ENCODE peak calls at places on chromosomes 12 and 14, in nine cellular contexts. Z is GM23248, U is DND-41, O is H1, X is trophoblast cell, D is mammary epithelial cell, H is neuronal stem cell, P is OCI-LY7, J is MM.1S. B is an unnamed sample.

GRCh38 chr14:34685819-34686428 is 28.5 kb downstream of the CFL2 start:
- DNase-seq in H (no peak), P (no peak), Z (no peak), D (no peak), J (no peak), X (no peak), O (no peak), U (no peak), B (no peak)

GRCh38 chr14:75198291-75198933 is 22.0 kb upstream of the TMED10 start:
- DNase-seq in U (no peak), J (no peak), P (no peak), H (no peak), Z (no peak), D (no peak), X (no peak), O (no peak), B (no peak)

GRCh38 chr14:76957224-76957881 is 71.2 kb downstream of the IRF2BPL start:
- DNase-seq in Z (peak; percentile 28), D (no peak), U (peak; percentile 53), O (no peak), X (no peak), J (no peak), P (no peak), H (no peak), B (no peak)

GRCh38 chr14:96904201-96904600 is 107.0 kb downstream of the VRK1 start:
- DNase-seq in O (no peak), X (no peak), J (no peak), P (no peak), U (no peak), Z (no peak), H (no peak), D (no peak), B (no peak)

GRCh38 chr12:20063116-20063515 is 305.2 kb upstream of the PDE3A start:
- DNase-seq in X (no peak), P (no peak), D (no peak), O (no peak), Z (peak; percentile 50), J (no peak), H (no peak), U (no peak), B (no peak)

GRCh38 chr14:101222362-101223090 is 319.0 kb upstream of the RTL1 start:
- DNase-seq in Z (no peak), U (peak; percentile 4), J (no peak), D (no peak), H (peak; percentile 36), P (no peak), O (no peak), X (no peak), B (peak; percentile 36)

GRCh38 chr14:61296151-61296550 is 15.0 kb upstream of the TMEM30B start:
- DNase-seq in D (no peak), J (no peak), H (no peak), O (no peak), P (no peak), X (no peak), Z (no peak), U (peak; percentile 42), B (peak; percentile 27)

GRCh38 chr14:103656758-103657133 is 27.7 kb downstream of the KLC1 start:
- DNase-seq in X (no peak), U (no peak), D (no peak), O (no peak), Z (peak; percentile 38), H (no peak), P (no peak), J (no peak), B (no peak)

GRCh38 chr12:14257303-14257733 is 108.2 kb upstream of the ATF7IP start:
- DNase-seq in O (no peak), J (no peak), H (no peak), P (no peak), D (no peak), U (no peak), X (no peak), Z (no peak), B (no peak)

GRCh38 chr14:21215130-21215878 is 53.9 kb downstream of the HNRNPC start:
- DNase-seq in J (no peak), P (no peak), X (no peak), U (no peak), O (no peak), D (peak; percentile 57), H (no peak), Z (no peak), B (no peak)

GRCh38 chr12:72295744-72296143 is 23.6 kb downstream of the TRHDE start:
- DNase-seq in X (no peak), J (no peak), P (no peak), D (peak; percentile 58), O (no peak), U (no peak), Z (peak; percentile 36), H (no peak), B (no peak)

GRCh38 chr12:78406776-78407335 is 457.7 kb upstream of the SYT1 start:
- DNase-seq in P (peak; percentile 39), X (no peak), H (no peak), J (peak; percentile 26), D (no peak), O (no peak), U (no peak), Z (no peak), B (no peak)

GRCh38 chr12:124507188-124508109 is 60.0 kb downstream of the NCOR2 start:
- DNase-seq in U (no peak), Z (peak; percentile 42), O (no peak), P (no peak), D (no peak), H (no peak), J (no peak), X (no peak), B (peak; percentile 33)

GRCh38 chr12:53065470-53065869 is 13.7 kb downstream of the SPRYD3 start:
- DNase-seq in U (no peak), D (no peak), P (no peak), Z (no peak), H (no peak), J (no peak), X (no peak), O (no peak), B (no peak)

GRCh38 chr12:54363047-54363446 is 1.2 kb downstream of the GPR84 start:
- DNase-seq in H (no peak), X (no peak), Z (no peak), U (no peak), O (no peak), P (no peak), D (no peak), J (no peak), B (no peak)

GRCh38 chr14:68819260-68819691 is 26.4 kb upstream of the ZFP36L1 start:
- DNase-seq in O (no peak), U (no peak), P (no peak), X (peak; percentile 86), D (peak; percentile 82), J (no peak), Z (peak; percentile 82), H (no peak), B (peak; percentile 39)

GRCh38 chr14:29584992-29585391 is 342.7 kb downstream of the PRKD1 start:
- DNase-seq in X (no peak), Z (peak; percentile 79), H (peak; percentile 30), P (no peak), D (no peak), U (no peak), J (no peak), O (no peak), B (peak; percentile 58)

GRCh38 chr12:9404469-9405260 is 196.5 kb upstream of the PZP start:
- DNase-seq in O (no peak), H (no peak), J (no peak), Z (peak; percentile 13), D (no peak), P (no peak), X (no peak), U (no peak), B (peak; percentile 19)

GRCh38 chr12:57479376-57480115 is at the start of gene ARHGAP9:
- DNase-seq in P (peak; percentile 79), H (no peak), U (no peak), D (no peak), Z (no peak), O (no peak), J (no peak), X (no peak), B (no peak)

GRCh38 chr14:54572316-54572715 is 5.4 kb downstream of the SAMD4A start:
- DNase-seq in P (peak; percentile 36), O (no peak), J (peak; percentile 25), X (peak; percentile 84), Z (peak; percentile 38), H (no peak), D (peak; percentile 43), U (no peak), B (peak; percentile 65)

GRCh38 chr14:54567634-54568561 is 970 bp downstream of the SAMD4A start:
- DNase-seq in U (peak; percentile 38), H (peak; percentile 44), D (peak; percentile 45), P (peak; percentile 36), O (no peak), X (peak; percentile 71), J (peak; percentile 30), Z (peak; percentile 72), B (peak; percentile 85)

GRCh38 chr14:54570651-54571415 is 3.9 kb downstream of the SAMD4A start:
- DNase-seq in D (peak; percentile 75), X (peak; percentile 26), P (no peak), U (no peak), O (no peak), Z (peak; percentile 91), H (no peak), J (no peak), B (no peak)

GRCh38 chr14:54568821-54569591 is 2.1 kb downstream of the SAMD4A start:
- DNase-seq in J (no peak), U (no peak), D (no peak), H (no peak), Z (peak; percentile 77), O (no peak), P (no peak), X (no peak), B (peak; percentile 26)

GRCh38 chr14:54570047-54570446 is 3.1 kb downstream of the SAMD4A start:
- DNase-seq in D (no peak), Z (no peak), J (no peak), H (no peak), O (no peak), X (no peak), U (no peak), P (no peak), B (no peak)
- H3K4me2 ChIP-seq in D (peak overlapping the region; percentile 100), Z (peak overlapping the region; percentile 91), J (no peak overlapping the region), H (no peak overlapping the region), O (no peak overlapping the region), X (peak overlapping the region; percentile 42), U (no peak overlapping the region), P (no peak overlapping the region), B (no peak overlapping the region)

GRCh38 chr12:122093098-122093883 is 14.7 kb downstream of the MLXIP start:
- DNase-seq in P (no peak), O (no peak), D (no peak), J (no peak), Z (no peak), U (no peak), X (no peak), H (no peak), B (no peak)
- H3K4me3 ChIP-seq in P (no peak overlapping the region), O (no peak overlapping the region), D (no peak overlapping the region), J (no peak overlapping the region), Z (no peak overlapping the region), U (no peak overlapping the region), X (peak overlapping the region; percentile 37), H (peak overlapping the region; percentile 74), B (no peak overlapping the region)

GRCh38 chr14:92551066-92551841 is 37.7 kb downstream of the RIN3 start:
- DNase-seq in O (no peak), Z (no peak), J (peak; percentile 65), U (no peak), D (no peak), P (peak; percentile 54), H (no peak), X (no peak), B (no peak)
- H3K4me2 ChIP-seq in O (no peak overlapping the region), Z (no peak overlapping the region), J (peak overlapping the region; percentile 53), U (no peak overlapping the region), D (no peak overlapping the region), P (peak overlapping the region; percentile 41), H (no peak overlapping the region), X (no peak overlapping the region), B (no peak overlapping the region)

GRCh38 chr14:50961606-50962259 is 17.4 kb upstream of the PYGL start:
- DNase-seq in O (no peak), D (peak; percentile 74), U (no peak), X (peak; percentile 27), J (no peak), Z (peak; percentile 81), P (no peak), H (no peak), B (no peak)
- H3K4me3 ChIP-seq in O (no peak overlapping the region), D (no peak overlapping the region), U (no peak overlapping the region), X (no peak overlapping the region), J (no peak overlapping the region), Z (peak overlapping the region; percentile 40), P (no peak overlapping the region), H (no peak overlapping the region), B (no peak overlapping the region)